ENCODE peak calls at places on chromosomes 2 and 18, in nine cellular contexts. Q is heart left ventricle; J is PC-9; K is CD8-positive, alpha-beta T cell; H is mesenchymal stem cell; Z is mesendoderm; I is tibial nerve; B is lung; G is A549. T is an unnamed sample.

GRCh38 chr2:140880573-140880972 is 1250.2 kb downstream of the LRP1B start:
- DNase-seq in Q (no peak), J (no peak), K (no peak), H (peak; percentile 77), Z (no peak), I (no peak), B (no peak), G (no peak), T (peak; percentile 54)

GRCh38 chr18:79385749-79386341 is 9.9 kb upstream of the NFATC1 start:
- DNase-seq in Q (no peak), J (no peak), K (no peak), H (no peak), Z (no peak), I (no peak), B (no peak), G (no peak), T (no peak)

GRCh38 chr2:12819098-12819465 is 102.3 kb downstream of the TRIB2 start:
- DNase-seq in Q (peak; percentile 88), J (peak; percentile 89), K (no peak), H (peak; percentile 98), Z (peak; percentile 77), I (peak; percentile 65), B (peak; percentile 73), G (no peak), T (peak; percentile 96)

GRCh38 chr2:85935746-85936208 is 47.0 kb upstream of the ST3GAL5 start:
- DNase-seq in Q (no peak), J (peak; percentile 97), K (no peak), H (peak; percentile 76), Z (peak; percentile 99), I (no peak), B (no peak), G (peak; percentile 87), T (peak; percentile 70)

GRCh38 chr2:211748339-211748738 is 790.3 kb downstream of the ERBB4 start:
- DNase-seq in Q (no peak), J (no peak), K (no peak), H (no peak), Z (no peak), I (no peak), B (no peak), G (no peak), T (no peak)

GRCh38 chr2:102806250-102806837 is 44.5 kb downstream of the TMEM182 start:
- DNase-seq in Q (peak; percentile 71), J (no peak), K (no peak), H (peak; percentile 69), Z (peak; percentile 82), I (peak; percentile 54), B (peak; percentile 52), G (peak; percentile 54), T (peak; percentile 89)

GRCh38 chr2:79511320-79511951 is 1.4 kb upstream of the CTNNA2 start:
- DNase-seq in Q (no peak), J (no peak), K (no peak), H (peak; percentile 49), Z (peak; percentile 88), I (no peak), B (no peak), G (no peak), T (peak; percentile 15)

GRCh38 chr2:161415041-161415440 is 1.1 kb upstream of the TBR1 start:
- DNase-seq in Q (no peak), J (no peak), K (no peak), H (no peak), Z (peak; percentile 55), I (no peak), B (no peak), G (no peak), T (no peak)

GRCh38 chr2:103785432-103785831 is 1023.6 kb downstream of the TMEM182 start:
- DNase-seq in Q (no peak), J (no peak), K (no peak), H (no peak), Z (peak; percentile 92), I (no peak), B (no peak), G (no peak), T (no peak)

GRCh38 chr2:201157694-201158093 is 25.2 kb upstream of the CASP10 start:
- DNase-seq in Q (no peak), J (no peak), K (no peak), H (peak; percentile 23), Z (no peak), I (no peak), B (no peak), G (no peak), T (no peak)

GRCh38 chr18:54950221-54950620 is 9.0 kb downstream of the CCDC68 start:
- DNase-seq in Q (no peak), J (no peak), K (no peak), H (no peak), Z (peak; percentile 19), I (no peak), B (no peak), G (no peak), T (no peak)

GRCh38 chr2:149363953-149364352 is 33.6 kb downstream of the LYPD6 start:
- DNase-seq in Q (no peak), J (no peak), K (no peak), H (peak; percentile 61), Z (peak; percentile 54), I (no peak), B (no peak), G (no peak), T (peak; percentile 58)

GRCh38 chr2:43266692-43267091 is 40.3 kb upstream of the ZFP36L2 start:
- DNase-seq in Q (peak; percentile 56), J (no peak), K (no peak), H (no peak), Z (no peak), I (peak; percentile 44), B (peak; percentile 68), G (no peak), T (no peak)

GRCh38 chr2:45993476-45993991 is 303.7 kb upstream of the EPAS1 start:
- DNase-seq in Q (peak; percentile 55), J (peak; percentile 74), K (peak; percentile 58), H (peak; percentile 76), Z (peak; percentile 83), I (peak; percentile 49), B (peak; percentile 76), G (peak; percentile 77), T (peak; percentile 93)

GRCh38 chr18:42936289-42936688 is 179.2 kb downstream of the RIT2 start:
- DNase-seq in Q (no peak), J (no peak), K (no peak), H (peak; percentile 64), Z (no peak), I (no peak), B (no peak), G (no peak), T (no peak)

GRCh38 chr2:32064021-32064678 is 794 bp downstream of the SPAST start:
- DNase-seq in Q (no peak), J (no peak), K (peak; percentile 34), H (peak; percentile 21), Z (peak; percentile 27), I (no peak), B (peak; percentile 29), G (no peak), T (peak; percentile 35)

GRCh38 chr2:230684222-230685164 is 28.1 kb upstream of the CAB39 start:
- DNase-seq in Q (no peak), J (peak; percentile 93), K (no peak), H (peak; percentile 68), Z (no peak), I (no peak), B (no peak), G (peak; percentile 60), T (no peak)

GRCh38 chr2:230690439-230690838 is 22.2 kb upstream of the CAB39 start:
- DNase-seq in Q (no peak), J (no peak), K (no peak), H (no peak), Z (no peak), I (no peak), B (peak; percentile 59), G (no peak), T (no peak)

GRCh38 chr2:230685165-230685560 is 27.5 kb upstream of the CAB39 start:
- DNase-seq in Q (no peak), J (no peak), K (no peak), H (peak; percentile 38), Z (no peak), I (no peak), B (no peak), G (no peak), T (no peak)

GRCh38 chr2:230691005-230691647 is 21.5 kb upstream of the CAB39 start:
- DNase-seq in Q (no peak), J (peak; percentile 99), K (no peak), H (peak; percentile 25), Z (peak; percentile 96), I (no peak), B (no peak), G (no peak), T (peak; percentile 25)

GRCh38 chr2:230687498-230687897 is 25.1 kb upstream of the CAB39 start:
- DNase-seq in Q (no peak), J (peak; percentile 90), K (no peak), H (peak; percentile 66), Z (no peak), I (no peak), B (no peak), G (peak; percentile 56), T (peak; percentile 47)
- H3K4me1 ChIP-seq in Q (no peaks in the 10 kb centered on the region), J (peaks cover 95% of the 10 kb centered on the region), K (no peaks in the 10 kb centered on the region), H (peaks cover 16% of the 10 kb centered on the region), Z (no peaks in the 10 kb centered on the region), I (no peaks in the 10 kb centered on the region), B (no peaks in the 10 kb centered on the region), G (peaks cover 53% of the 10 kb centered on the region), T (peaks cover 16% of the 10 kb centered on the region)

GRCh38 chr18:9852266-9853081 is 33.3 kb upstream of the TXNDC2 start:
- DNase-seq in Q (no peak), J (peak; percentile 20), K (no peak), H (no peak), Z (no peak), I (no peak), B (no peak), G (no peak), T (peak; percentile 71)
- H3K4me1 ChIP-seq in Q (no peaks in the 10 kb centered on the region), J (peaks cover 51% of the 10 kb centered on the region), K (no peaks in the 10 kb centered on the region), H (peaks cover 4% of the 10 kb centered on the region), Z (no peaks in the 10 kb centered on the region), I (peaks cover 11% of the 10 kb centered on the region), B (no peaks in the 10 kb centered on the region), G (peaks cover 12% of the 10 kb centered on the region), T (peaks cover 41% of the 10 kb centered on the region)

GRCh38 chr2:230737791-230738226 is 25.2 kb downstream of the CAB39 start:
- DNase-seq in Q (no peak), J (peak; percentile 89), K (no peak), H (no peak), Z (no peak), I (no peak), B (no peak), G (no peak), T (no peak)
- H3K4me1 ChIP-seq in Q (peaks cover 18% of the 10 kb centered on the region), J (peaks cover 59% of the 10 kb centered on the region), K (peaks cover 58% of the 10 kb centered on the region), H (peaks cover 3% of the 10 kb centered on the region), Z (no peaks in the 10 kb centered on the region), I (peaks cover 3% of the 10 kb centered on the region), B (peaks cover 35% of the 10 kb centered on the region), G (peaks cover 24% of the 10 kb centered on the region), T (peaks cover 20% of the 10 kb centered on the region)

DNA sequence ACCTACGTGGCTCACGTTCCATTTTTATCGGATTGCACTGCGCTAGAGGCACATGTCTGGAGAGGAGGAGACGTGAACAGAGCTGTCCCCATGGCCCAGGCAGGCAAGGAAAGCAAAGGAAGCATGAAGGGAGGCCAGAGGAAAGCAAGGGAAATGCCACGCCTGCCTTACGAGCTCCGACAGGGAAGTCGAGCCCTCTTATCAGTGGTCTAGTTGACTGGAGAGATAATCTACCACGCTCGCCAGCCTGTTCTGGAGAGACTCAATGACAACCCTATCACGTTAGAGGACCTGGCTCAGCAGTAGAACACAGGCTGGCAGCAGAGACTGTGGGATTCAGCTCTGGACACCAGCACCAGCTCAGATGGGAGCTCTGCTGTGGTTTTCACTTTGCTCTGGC is 202.6 kb upstream of the ID2 start:
- DNase-seq in Q (peak; percentile 52), J (no peak), K (no peak), H (peak; percentile 4), Z (peak; percentile 91), I (no peak), B (no peak), G (no peak), T (no peak)
- H3K4me1 ChIP-seq in Q (peaks cover 6% of the 10 kb centered on the region), J (no peaks in the 10 kb centered on the region), K (peaks cover 36% of the 10 kb centered on the region), H (peaks cover 23% of the 10 kb centered on the region), Z (no peaks in the 10 kb centered on the region), I (peaks cover 9% of the 10 kb centered on the region), B (no peaks in the 10 kb centered on the region), G (peaks cover 28% of the 10 kb centered on the region), T (peaks cover 21% of the 10 kb centered on the region)

GRCh38 chr2:52036853-52037252 is 1004.9 kb upstream of the NRXN1 start:
- DNase-seq in Q (no peak), J (peak; percentile 34), K (no peak), H (no peak), Z (no peak), I (no peak), B (no peak), G (no peak), T (no peak)
- H3K4me1 ChIP-seq in Q (no peaks in the 10 kb centered on the region), J (no peaks in the 10 kb centered on the region), K (no peaks in the 10 kb centered on the region), H (no peaks in the 10 kb centered on the region), Z (no peaks in the 10 kb centered on the region), I (no peaks in the 10 kb centered on the region), B (no peaks in the 10 kb centered on the region), G (no peaks in the 10 kb centered on the region), T (no peaks in the 10 kb centered on the region)